ENCODE peak calls at places on chromosomes 11 and 22, in ten cellular contexts. T is choroid plexus epithelial cell, C is tibial artery, P is psoas muscle, H is fibroblast of lung, K is adrenal gland, I is HFFc6, D is AG09309, F is MCF 10A, Y is cardiac muscle cell. N is an unnamed sample.

GRCh38 chr22:20624161-20624616 is 116.8 kb downstream of the MED15 start:
- DNase-seq in T (peak), C (no peak), P (peak), H (no peak), K (no peak), I (peak), D (no peak), F (peak), Y (no peak), N (peak)

GRCh38 chr11:1200611-1201191 is 22.2 kb upstream of the MUC5B start:
- DNase-seq in T (no peak), C (peak), P (no peak), H (no peak), K (no peak), I (no peak), D (no peak), F (no peak), Y (no peak), N (no peak)

GRCh38 chr22:46449974-46450745 is 87.3 kb downstream of the CELSR1 start:
- DNase-seq in T (no peak), C (no peak), P (no peak), H (no peak), K (no peak), I (no peak), D (no peak), F (no peak), Y (no peak), N (no peak)

GRCh38 chr11:69705246-69705856 is 1.5 kb upstream of the FGF19 start:
- DNase-seq in T (no peak), C (no peak), P (no peak), H (no peak), K (no peak), I (no peak), D (no peak), F (no peak), Y (no peak), N (no peak)

GRCh38 chr11:9219572-9219971 is 45.6 kb downstream of the DENND5A start:
- DNase-seq in T (peak), C (no peak), P (no peak), H (peak), K (no peak), I (peak), D (peak), F (peak), Y (no peak), N (peak)

GRCh38 chr11:122721964-122722266 is 66.4 kb downstream of the UBASH3B start:
- DNase-seq in T (peak), C (no peak), P (no peak), H (peak), K (no peak), I (peak), D (no peak), F (peak), Y (no peak), N (peak)

GRCh38 chr11:10628506-10629236 is 60.2 kb upstream of the LYVE1 start:
- DNase-seq in T (no peak), C (no peak), P (no peak), H (no peak), K (no peak), I (no peak), D (no peak), F (no peak), Y (no peak), N (no peak)

GRCh38 chr11:121253951-121254350 is 38.6 kb upstream of the SC5D start:
- DNase-seq in T (no peak), C (no peak), P (no peak), H (no peak), K (no peak), I (no peak), D (no peak), F (peak), Y (no peak), N (no peak)

GRCh38 chr11:2263724-2264360 is 6.5 kb downstream of the ASCL2 start:
- DNase-seq in T (no peak), C (no peak), P (peak), H (no peak), K (no peak), I (no peak), D (no peak), F (no peak), Y (no peak), N (no peak)

GRCh38 chr11:122197055-122197987 is 81.3 kb upstream of the BLID start:
- DNase-seq in T (peak), C (peak), P (no peak), H (peak), K (peak), I (peak), D (peak), F (peak), Y (no peak), N (peak)

GRCh38 chr11:43573233-43573632 is 107.3 kb upstream of the HSD17B12 start:
- DNase-seq in T (peak), C (no peak), P (no peak), H (no peak), K (peak), I (no peak), D (no peak), F (peak), Y (peak), N (peak)

GRCh38 chr22:40533712-40534378 is 102.7 kb downstream of the MRTFA start:
- DNase-seq in T (peak), C (no peak), P (no peak), H (peak), K (no peak), I (peak), D (no peak), F (peak), Y (peak), N (peak)

GRCh38 chr11:88345949-88346348 is 8.4 kb upstream of the CTSC start:
- DNase-seq in T (no peak), C (no peak), P (no peak), H (no peak), K (no peak), I (no peak), D (no peak), F (no peak), Y (no peak), N (no peak)

GRCh38 chr22:37069719-37070118 is 18.2 kb downstream of the KCTD17 start:
- DNase-seq in T (no peak), C (no peak), P (no peak), H (no peak), K (no peak), I (no peak), D (no peak), F (no peak), Y (no peak), N (no peak)

GRCh38 chr11:86811637-86812321 is 11.4 kb downstream of the PRSS23 start:
- DNase-seq in T (peak), C (no peak), P (no peak), H (peak), K (no peak), I (peak), D (peak), F (peak), Y (no peak), N (peak)

GRCh38 chr11:130947481-130947880 is 31.2 kb upstream of the SNX19 start:
- DNase-seq in T (no peak), C (no peak), P (no peak), H (no peak), K (no peak), I (no peak), D (no peak), F (peak), Y (no peak), N (no peak)

GRCh38 chr11:6563667-6564066 is 39.7 kb downstream of the RRP8 start:
- DNase-seq in T (no peak), C (no peak), P (no peak), H (no peak), K (no peak), I (no peak), D (no peak), F (no peak), Y (no peak), N (no peak)

GRCh38 chr11:88480217-88480616 is 142.7 kb upstream of the CTSC start:
- DNase-seq in T (peak), C (no peak), P (no peak), H (peak), K (peak), I (peak), D (peak), F (peak), Y (no peak), N (peak)

GRCh38 chr22:37334461-37334858 is 52.2 kb downstream of the CYTH4 start:
- DNase-seq in T (no peak), C (no peak), P (no peak), H (no peak), K (no peak), I (no peak), D (no peak), F (no peak), Y (no peak), N (no peak)

GRCh38 chr11:27171391-27171790 is 130.8 kb downstream of the BBOX1 start:
- DNase-seq in T (no peak), C (no peak), P (no peak), H (no peak), K (no peak), I (peak), D (no peak), F (no peak), Y (no peak), N (peak)

GRCh38 chr11:97544401-97544800 is 1154.6 kb downstream of the JRKL start:
- DNase-seq in T (peak), C (no peak), P (no peak), H (no peak), K (no peak), I (no peak), D (no peak), F (no peak), Y (no peak), N (peak)

GRCh38 chr11:78893996-78894395 is 319.3 kb upstream of the NARS2 start:
- DNase-seq in T (no peak), C (no peak), P (no peak), H (no peak), K (no peak), I (no peak), D (no peak), F (no peak), Y (peak), N (no peak)

GRCh38 chr22:43996170-43996980 is 27.7 kb upstream of the PARVB start:
- DNase-seq in T (no peak), C (peak), P (peak), H (no peak), K (peak), I (no peak), D (no peak), F (no peak), Y (no peak), N (no peak)

GRCh38 chr11:121106812-121107211 is 5.8 kb downstream of the TECTA start:
- DNase-seq in T (no peak), C (no peak), P (no peak), H (no peak), K (no peak), I (no peak), D (no peak), F (no peak), Y (no peak), N (no peak)

GRCh38 chr11:114440971-114441810 is 1.9 kb downstream of the REXO2 start:
- DNase-seq in T (no peak), C (no peak), P (no peak), H (peak), K (no peak), I (no peak), D (no peak), F (no peak), Y (no peak), N (no peak)

GRCh38 chr22:32183625-32184024 is 21.2 kb downstream of the RFPL2 start:
- DNase-seq in T (no peak), C (no peak), P (no peak), H (no peak), K (no peak), I (no peak), D (no peak), F (no peak), Y (no peak), N (no peak)

GRCh38 chr11:69726019-69726418 is 22.2 kb upstream of the FGF19 start:
- DNase-seq in T (no peak), C (no peak), P (no peak), H (no peak), K (no peak), I (no peak), D (no peak), F (no peak), Y (no peak), N (no peak)

GRCh38 chr11:61910473-61911123 is 6.8 kb downstream of the RAB3IL1 start:
- DNase-seq in T (no peak), C (no peak), P (peak), H (no peak), K (peak), I (no peak), D (no peak), F (no peak), Y (no peak), N (no peak)

GRCh38 chr11:46290598-46291309 is 13.3 kb downstream of the CREB3L1 start:
- DNase-seq in T (peak), C (no peak), P (peak), H (peak), K (peak), I (peak), D (peak), F (peak), Y (peak), N (peak)

GRCh38 chr11:131839326-131839725 is 468.9 kb downstream of the NTM start:
- DNase-seq in T (no peak), C (no peak), P (no peak), H (no peak), K (no peak), I (no peak), D (no peak), F (no peak), Y (no peak), N (no peak)

DNA sequence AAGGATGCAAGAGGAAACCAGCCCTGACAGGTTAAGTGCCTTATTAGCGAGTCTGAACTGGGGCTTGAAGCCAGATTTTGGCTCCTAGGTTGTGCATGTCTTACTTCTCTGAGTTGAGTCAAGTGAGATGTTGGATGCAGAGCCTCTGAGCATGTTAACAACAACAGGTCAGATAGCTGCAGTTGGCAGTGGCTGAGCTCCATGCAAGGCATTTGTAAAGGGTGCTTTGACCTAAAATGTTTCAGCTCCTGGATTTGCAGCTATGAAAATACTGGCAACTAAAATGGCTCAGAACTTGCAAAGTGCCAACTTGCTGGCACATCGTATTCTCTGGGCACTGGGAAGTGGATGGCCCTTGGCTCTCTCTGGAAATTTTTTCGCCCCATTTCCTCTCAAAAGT is 16.4 kb upstream of the CSRP3 start:
- DNase-seq in T (no peak), C (no peak), P (no peak), H (no peak), K (no peak), I (no peak), D (no peak), F (no peak), Y (no peak), N (no peak)
- TF ChIP-seq CTCF in T (no peak), C (no peak), P (no peak), H (no peak), K (no peak), I (no peak), D (no peak), F (no peak), Y (no peak), N (no peak)

DNA sequence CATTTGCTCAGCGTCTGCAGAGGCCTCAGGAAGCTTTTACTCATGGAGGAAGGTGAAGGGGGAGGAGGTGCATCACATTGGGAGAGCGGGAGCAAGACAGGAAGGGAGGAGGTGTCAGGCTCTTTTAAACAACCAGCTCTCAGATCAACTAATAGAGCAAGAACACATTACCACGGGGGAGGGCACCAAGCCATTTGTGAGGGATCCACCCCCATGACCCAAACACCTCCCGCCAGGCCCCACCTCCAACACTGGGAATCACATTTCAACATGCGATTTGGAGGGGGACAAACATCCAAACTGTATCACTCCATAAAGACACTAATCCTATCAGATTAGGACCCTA is 18.9 kb upstream of the THY1 start:
- DNase-seq in T (no peak), C (no peak), P (no peak), H (no peak), K (no peak), I (no peak), D (no peak), F (no peak), Y (no peak), N (no peak)
- TF ChIP-seq CTCF in T (no peak), C (no peak), P (no peak), H (no peak), K (no peak), I (no peak), D (no peak), F (no peak), Y (no peak), N (no peak)

GRCh38 chr11:67199751-67200150 is 66.5 kb upstream of the GRK2 start:
- DNase-seq in T (no peak), C (no peak), P (no peak), H (no peak), K (no peak), I (no peak), D (no peak), F (no peak), Y (no peak), N (no peak)

GRCh38 chr11:67194096-67194495 is 72.2 kb upstream of the GRK2 start:
- DNase-seq in T (no peak), C (no peak), P (no peak), H (no peak), K (no peak), I (no peak), D (no peak), F (no peak), Y (no peak), N (no peak)

GRCh38 chr11:67197606-67198005 is 68.7 kb upstream of the GRK2 start:
- DNase-seq in T (no peak), C (no peak), P (no peak), H (no peak), K (no peak), I (no peak), D (no peak), F (no peak), Y (no peak), N (no peak)

GRCh38 chr11:67195971-67196418 is 70.3 kb upstream of the GRK2 start:
- DNase-seq in T (peak), C (no peak), P (no peak), H (peak), K (no peak), I (peak), D (peak), F (peak), Y (no peak), N (no peak)
- TF ChIP-seq CTCF in T (no peak), C (no peak), P (no peak), H (peak), K (no peak), I (no peak), D (peak), F (no peak), Y (no peak), N (no peak)

DNA sequence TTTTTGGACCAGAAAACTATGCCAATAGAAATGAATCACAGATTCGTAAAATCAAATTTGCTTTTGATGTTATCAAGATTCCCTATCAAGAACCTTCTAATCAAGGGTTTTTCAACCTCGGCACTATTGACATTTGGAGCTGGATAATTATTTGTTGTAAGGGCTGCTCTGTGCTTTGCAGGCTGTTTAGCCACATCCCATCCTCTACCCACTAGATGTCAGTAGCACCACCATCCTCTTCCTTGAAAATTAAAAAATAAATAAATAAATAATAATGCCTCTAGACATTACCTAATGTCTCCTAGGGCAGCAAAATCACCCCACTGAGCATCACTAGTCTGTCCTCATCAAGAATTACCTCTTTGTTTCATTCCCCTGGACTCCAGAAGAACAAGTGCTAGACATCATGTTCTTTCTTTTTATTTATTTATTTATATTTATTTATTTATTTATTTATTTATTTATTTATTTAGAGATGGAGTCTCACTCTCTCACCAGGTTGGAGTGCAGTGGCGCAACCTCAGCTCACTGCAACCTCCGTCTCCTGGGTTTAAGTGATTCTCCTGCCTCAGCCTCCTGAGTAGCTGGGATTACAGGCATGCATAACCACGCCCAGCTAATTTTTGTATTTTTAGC is 744.7 kb downstream of the KCNA4 start:
- DNase-seq in T (peak), C (no peak), P (peak), H (peak), K (no peak), I (peak), D (no peak), F (peak), Y (no peak), N (peak)
- TF ChIP-seq CTCF in T (peak), C (no peak), P (no peak), H (peak), K (peak), I (peak), D (peak), F (peak), Y (peak), N (peak)

GRCh38 chr11:96012086-96012824 is 88.3 kb upstream of the MTMR2 start:
- DNase-seq in T (peak), C (peak), P (no peak), H (peak), K (peak), I (peak), D (peak), F (peak), Y (peak), N (peak)
- TF ChIP-seq CTCF in T (peak), C (peak), P (peak), H (peak), K (peak), I (peak), D (peak), F (peak), Y (peak), N (peak)

GRCh38 chr22:50074056-50074455 is 11.2 kb downstream of the MLC1 start:
- DNase-seq in T (no peak), C (peak), P (no peak), H (no peak), K (no peak), I (no peak), D (no peak), F (no peak), Y (no peak), N (no peak)
- TF ChIP-seq CTCF in T (no peak), C (no peak), P (no peak), H (no peak), K (no peak), I (no peak), D (no peak), F (no peak), Y (no peak), N (no peak)

N was measured in cardiac fibroblast.